ENCODE peak calls at places on chromosomes 13 and 19, in eight cellular contexts. Q, Y, W, I, Z, K, P and E are unnamed samples.

GRCh38 chr19:15629003-15629880 is 11.5 kb upstream of the CYP4F3 start:
- DNase-seq in K (peak), Y (peak), I (peak), P (peak), W (peak), Z (peak), Q (peak), E (peak)

GRCh38 chr13:112102243-112102642 is 35.3 kb downstream of the SOX1 start:
- DNase-seq in I (no peak), W (no peak), P (no peak), Z (no peak), K (no peak), Y (no peak), Q (no peak), E (no peak)

GRCh38 chr13:104984296-104984818 is 1551.1 kb downstream of the EFNB2 start:
- DNase-seq in Z (no peak), Q (no peak), P (peak), K (no peak), I (no peak), W (no peak), Y (no peak), E (peak)

GRCh38 chr19:33407716-33408115 is 34.2 kb downstream of the CEBPG start:
- DNase-seq in Y (no peak), W (peak), Z (no peak), P (peak), Q (no peak), I (no peak), K (no peak), E (no peak)

GRCh38 chr19:15025237-15025636 is 24.0 kb upstream of the CASP14 start:
- DNase-seq in W (no peak), I (no peak), Y (no peak), Q (peak), P (no peak), Z (no peak), K (peak), E (no peak)

GRCh38 chr19:45640849-45641273 is 1.7 kb upstream of the EML2 start:
- DNase-seq in P (no peak), Y (no peak), W (no peak), K (no peak), Z (no peak), I (peak), Q (peak), E (peak)

GRCh38 chr19:867855-868457 is 8.5 kb downstream of the CFD start:
- DNase-seq in Q (no peak), Y (no peak), I (no peak), K (no peak), Z (no peak), P (no peak), W (peak), E (no peak)

GRCh38 chr13:112684041-112684440 is 5.8 kb upstream of the ATP11A start:
- DNase-seq in Z (no peak), Y (no peak), I (no peak), Q (no peak), P (no peak), W (no peak), K (no peak), E (peak)

GRCh38 chr19:10920781-10921180 is 7.7 kb downstream of the YIPF2 start:
- DNase-seq in W (no peak), P (no peak), I (no peak), Z (no peak), K (no peak), Q (no peak), Y (no peak), E (no peak)

GRCh38 chr19:48770734-48771472 is 15.6 kb downstream of the FGF21 start:
- DNase-seq in W (no peak), Q (no peak), K (no peak), Z (no peak), P (no peak), I (no peak), Y (no peak), E (no peak)

GRCh38 chr13:32790731-32791130 is 204.5 kb downstream of the PDS5B start:
- DNase-seq in P (no peak), Q (no peak), I (no peak), K (peak), W (no peak), Z (no peak), Y (no peak), E (no peak)
- TF ChIP-seq CTCF in P (no peak), Q (no peak), I (no peak), K (no peak), W (no peak), Z (no peak), Y (no peak), E (no peak)

GRCh38 chr19:55477905-55478304 is 1.5 kb downstream of the ZNF628 start:
- DNase-seq in K (no peak), Y (no peak), I (no peak), Z (no peak), P (no peak), Q (no peak), W (no peak), E (no peak)

GRCh38 chr19:55478364-55478763 is 1.9 kb downstream of the ZNF628 start:
- DNase-seq in I (no peak), W (no peak), Q (no peak), P (no peak), Y (no peak), K (no peak), Z (no peak), E (no peak)

GRCh38 chr19:55473613-55474012 is 2.8 kb upstream of the ZNF628 start:
- DNase-seq in K (no peak), W (no peak), Q (no peak), I (no peak), P (no peak), Z (no peak), Y (no peak), E (no peak)

GRCh38 chr19:55474269-55475265 is 1.9 kb upstream of the ZNF628 start:
- DNase-seq in I (no peak), P (no peak), Y (no peak), W (no peak), Q (no peak), Z (no peak), K (no peak), E (no peak)

DNA sequence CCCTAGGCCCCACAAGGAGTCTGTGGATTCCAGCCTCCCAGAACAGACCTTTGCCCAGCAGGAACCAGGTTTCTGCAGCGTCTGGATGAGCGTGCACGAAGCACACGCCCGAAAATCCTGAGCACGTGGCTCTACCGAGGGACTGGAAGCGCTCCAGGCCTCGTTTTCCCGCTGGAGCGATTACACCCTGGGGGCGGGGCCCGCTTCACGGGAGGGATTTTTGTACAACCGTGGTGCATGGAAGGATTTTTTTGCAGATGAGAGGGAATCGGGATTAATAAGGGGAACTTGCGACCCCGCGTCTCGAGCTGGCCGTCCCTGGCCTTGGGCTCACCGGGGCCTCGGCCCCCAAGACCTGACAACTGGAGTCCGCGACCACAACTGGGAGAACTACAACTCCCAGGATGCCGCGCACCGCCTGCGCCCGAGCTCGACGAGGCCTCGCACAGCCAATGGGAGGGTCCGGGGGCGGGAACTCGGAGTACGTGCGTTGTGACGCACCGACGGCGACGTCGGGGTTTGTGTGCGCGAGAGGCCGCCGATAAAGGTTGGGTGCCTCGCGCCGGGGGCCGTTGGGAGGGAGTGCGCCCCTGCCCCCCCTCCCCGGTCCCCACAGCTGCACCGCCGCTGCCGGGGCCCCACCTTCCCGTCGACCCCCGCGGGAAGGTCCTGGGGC is at the start of gene ZNF628:
- DNase-seq in P (peak), Y (peak), W (peak), I (peak), Z (peak), Q (peak), K (peak), E (peak)
- TF ChIP-seq POLR2A in P (peak), Y (peak), W (peak), I (peak), Z (peak), Q (peak), K (peak), E (no peak)

GRCh38 chr19:57321746-57322145 is 1.5 kb downstream of the ZNF543 start:
- DNase-seq in Q (no peak), K (no peak), Y (no peak), I (no peak), Z (no peak), P (no peak), W (no peak), E (no peak)
- H3K4me3 ChIP-seq in Q (no peak), K (no peak), Y (no peak), I (no peak), Z (peak), P (no peak), W (no peak), E (no peak)

GRCh38 chr13:52450793-52451116 is 321 bp upstream of the VPS36 start:
- DNase-seq in P (no peak), Q (no peak), W (no peak), I (no peak), K (no peak), Z (no peak), Y (no peak), E (no peak)

GRCh38 chr13:52449323-52450011 is 967 bp downstream of the VPS36 start:
- DNase-seq in Z (no peak), Q (no peak), Y (no peak), I (no peak), W (no peak), K (no peak), P (no peak), E (no peak)

GRCh38 chr13:52452470-52452869 is 2.0 kb upstream of the VPS36 start:
- DNase-seq in Y (no peak), W (no peak), I (no peak), P (no peak), Q (no peak), K (no peak), Z (no peak), E (no peak)

GRCh38 chr13:52447815-52448552 is 2.5 kb downstream of the VPS36 start:
- DNase-seq in I (no peak), Y (no peak), P (no peak), W (no peak), Q (no peak), Z (no peak), K (no peak), E (no peak)

DNA sequence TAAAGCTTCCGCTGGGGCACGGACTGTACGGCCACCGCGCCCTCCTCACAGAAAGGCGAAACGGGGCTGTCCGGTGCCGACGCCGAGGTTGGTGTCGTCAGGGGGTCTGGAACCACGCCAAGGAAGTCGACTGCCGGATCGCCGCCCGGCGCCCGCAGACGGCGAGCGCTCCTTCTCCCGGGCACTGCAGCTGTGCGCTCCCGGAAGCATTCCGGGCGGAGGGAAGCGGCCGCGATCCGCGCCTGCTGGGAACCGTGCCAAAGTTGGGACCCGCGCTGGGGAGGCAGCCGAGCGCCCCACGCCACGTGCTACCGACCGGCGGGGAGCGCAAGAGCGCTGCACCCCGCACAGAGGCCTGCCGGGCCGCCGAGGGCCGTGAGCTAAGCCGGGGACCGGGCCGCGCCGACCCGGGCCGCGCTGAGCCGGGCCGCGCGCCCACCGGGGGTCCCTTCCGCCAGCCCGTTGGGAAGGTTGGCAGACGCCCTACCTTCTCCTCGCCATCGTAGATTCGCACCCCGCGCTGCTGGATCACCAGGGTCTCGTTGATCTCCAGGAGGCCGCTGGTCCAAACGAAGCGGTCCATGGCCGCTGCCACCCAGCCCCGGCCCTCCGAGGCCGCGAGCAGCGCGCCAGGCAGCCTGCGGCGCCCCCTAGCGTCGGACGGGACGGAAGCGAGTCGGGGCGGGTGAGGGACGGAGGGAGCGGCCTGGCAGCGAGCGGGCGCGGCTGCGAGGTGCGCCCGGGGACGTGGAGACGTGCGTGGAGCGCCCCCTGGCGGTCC is at the start of gene VPS36:
- DNase-seq in K (peak), I (peak), P (peak), Y (peak), Q (peak), Z (peak), W (peak), E (peak)
- TF ChIP-seq CTCF in K (peak), I (peak), P (peak), Y (peak), Q (peak), Z (peak), W (peak), E (peak)

GRCh38 chr19:18291590-18292459 is 10.4 kb upstream of the JUND start:
- DNase-seq in P (peak), Z (peak), I (peak), Q (peak), Y (peak), K (peak), W (peak), E (peak)
- TF ChIP-seq POLR2A in P (no peak), Z (peak), I (peak), Q (peak), Y (peak), K (peak), W (peak), E (no peak)